ENCODE peak calls at places on chromosomes 1 and 21, in six cellular contexts. M, E, O, A, U and L are unnamed samples.

GRCh38 chr1:47491341-47491753 is 53.5 kb downstream of the FOXD2 start:
- DNase-seq in M (no peak), E (no peak), O (no peak), A (no peak), U (no peak), L (no peak)

GRCh38 chr1:89466307-89466925 is 58.2 kb upstream of the LRRC8B start:
- DNase-seq in M (no peak), E (no peak), O (no peak), A (no peak), U (no peak), L (no peak)

GRCh38 chr1:177471244-177471643 is 300.5 kb downstream of the BRINP2 start:
- DNase-seq in M (no peak), E (no peak), O (no peak), A (no peak), U (peak; percentile 48), L (no peak)

GRCh38 chr1:208242829-208243521 is 1.2 kb downstream of the PLXNA2 start:
- DNase-seq in M (no peak), E (no peak), O (peak; percentile 43), A (no peak), U (peak; percentile 48), L (peak; percentile 45)

GRCh38 chr1:66535853-66536252 is 1.9 kb downstream of the SGIP1 start:
- DNase-seq in M (no peak), E (no peak), O (no peak), A (no peak), U (no peak), L (no peak)

GRCh38 chr1:109762821-109763645 is 690 bp downstream of the EPS8L3 start:
- DNase-seq in M (peak; percentile 46), E (no peak), O (no peak), A (peak; percentile 31), U (peak; percentile 73), L (no peak)

GRCh38 chr21:17726047-17726446 is 93.1 kb downstream of the C21orf91 start:
- DNase-seq in M (no peak), E (no peak), O (no peak), A (no peak), U (no peak), L (no peak)

GRCh38 chr21:18677632-18678031 is 274.0 kb upstream of the TMPRSS15 start:
- DNase-seq in M (no peak), E (no peak), O (no peak), A (no peak), U (no peak), L (no peak)

GRCh38 chr1:54077359-54077758 is 24.0 kb downstream of the TCEANC2 start:
- DNase-seq in M (no peak), E (no peak), O (no peak), A (no peak), U (no peak), L (no peak)

GRCh38 chr1:11456970-11457369 is 22.0 kb upstream of the DISP3 start:
- DNase-seq in M (no peak), E (no peak), O (no peak), A (no peak), U (no peak), L (no peak)

GRCh38 chr1:1283821-1284220 is 3.6 kb downstream of the SCNN1D start:
- DNase-seq in M (no peak), E (no peak), O (no peak), A (no peak), U (no peak), L (no peak)

GRCh38 chr1:89603651-89604413 is 29.1 kb upstream of the LRRC8C start:
- DNase-seq in M (peak; percentile 14), E (no peak), O (no peak), A (no peak), U (peak; percentile 69), L (no peak)

GRCh38 chr1:1199961-1200875 is 6.2 kb downstream of the TNFRSF18 start:
- DNase-seq in M (no peak), E (no peak), O (no peak), A (no peak), U (no peak), L (peak; percentile 10)

GRCh38 chr1:162316187-162316586 is 60.5 kb downstream of the SPATA46 start:
- DNase-seq in M (no peak), E (no peak), O (no peak), A (no peak), U (no peak), L (no peak)
- TF ChIP-seq CTCF in M (no peak), E (no peak), O (no peak), A (no peak), U (no peak), L (no peak)

GRCh38 chr21:32687946-32688345 is 39.9 kb downstream of the SYNJ1 start:
- DNase-seq in M (no peak), E (no peak), O (no peak), A (no peak), U (no peak), L (no peak)
- TF ChIP-seq CTCF in M (no peak), E (no peak), O (no peak), A (no peak), U (no peak), L (no peak)

DNA sequence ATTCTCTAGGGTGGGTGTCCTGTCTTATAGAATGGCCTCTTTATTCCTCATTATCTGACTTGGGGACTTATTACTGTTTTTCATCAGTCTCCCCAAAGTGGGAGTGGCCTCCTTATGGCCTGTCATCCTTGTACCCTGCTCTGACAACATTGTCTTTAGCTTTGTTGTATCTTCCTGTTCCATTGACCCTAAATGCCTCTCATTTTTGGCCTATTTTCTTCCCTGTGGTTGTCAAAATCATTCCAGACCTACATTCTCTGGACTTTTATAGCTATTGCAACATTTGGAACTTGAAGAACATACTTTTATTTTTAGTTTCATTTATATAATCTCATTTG is 9.7 kb downstream of the SFT2D2 start:
- DNase-seq in M (no peak), E (no peak), O (no peak), A (no peak), U (peak; percentile 28), L (no peak)
- TF ChIP-seq CTCF in M (no peak), E (no peak), O (no peak), A (no peak), U (no peak), L (peak; percentile 2)

DNA sequence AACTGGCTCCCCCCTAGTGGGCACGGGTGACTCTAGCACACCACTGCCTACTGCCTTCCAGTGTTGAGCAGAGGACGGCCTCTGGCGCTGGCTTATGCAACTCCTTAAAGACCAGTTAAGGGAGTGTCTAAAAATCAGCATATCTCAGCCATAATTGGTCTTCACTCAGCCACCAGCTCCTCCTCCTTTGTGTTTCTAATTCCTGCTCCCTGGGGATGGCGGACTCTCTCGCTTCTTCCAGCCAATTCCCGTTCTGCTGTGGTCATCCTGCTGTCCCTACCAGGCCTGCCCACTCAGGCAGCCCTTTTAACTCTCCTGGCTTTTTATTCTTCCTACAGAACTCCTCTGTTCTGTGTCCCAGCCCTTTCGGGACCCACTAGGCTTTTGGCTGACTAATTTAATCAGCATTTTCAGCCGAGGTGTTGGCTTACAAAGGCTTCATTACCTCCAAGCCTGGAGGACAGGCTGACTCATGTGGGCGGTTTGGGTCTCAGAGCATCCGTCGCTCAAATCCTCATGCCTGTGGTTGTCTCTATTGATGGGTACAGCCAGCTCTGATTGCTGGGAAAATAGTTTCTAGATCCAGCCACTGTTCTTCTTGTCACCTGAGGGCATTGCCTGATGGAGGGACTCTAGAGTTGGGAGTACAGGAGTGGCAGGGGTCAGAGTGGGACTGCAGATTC is 332.5 kb downstream of the CAMTA1 start:
- DNase-seq in M (peak; percentile 86), E (no peak), O (no peak), A (peak; percentile 22), U (peak; percentile 98), L (peak; percentile 38)
- TF ChIP-seq CTCF in M (peak; percentile 54), E (no peak), O (peak; percentile 35), A (no peak), U (peak; percentile 46), L (no peak)

GRCh38 chr1:27322569-27323116 is 680 bp downstream of the TMEM222 start:
- DNase-seq in M (no peak), E (no peak), O (no peak), A (no peak), U (no peak), L (no peak)

GRCh38 chr1:27318596-27318995 is 3.4 kb upstream of the TMEM222 start:
- DNase-seq in M (no peak), E (no peak), O (no peak), A (no peak), U (peak; percentile 22), L (no peak)

GRCh38 chr1:27318137-27318536 is 3.8 kb upstream of the TMEM222 start:
- DNase-seq in M (no peak), E (no peak), O (no peak), A (no peak), U (no peak), L (no peak)

GRCh38 chr1:27325286-27325685 is 3.3 kb downstream of the TMEM222 start:
- DNase-seq in M (no peak), E (no peak), O (no peak), A (no peak), U (no peak), L (no peak)

GRCh38 chr1:27321813-27322568 is at the start of gene TMEM222:
- DNase-seq in M (peak; percentile 75), E (peak; percentile 96), O (peak; percentile 97), A (peak; percentile 97), U (peak; percentile 97), L (peak; percentile 98)
- TF ChIP-seq CTCF in M (peak; percentile 7), E (no peak), O (no peak), A (peak; percentile 43), U (no peak), L (no peak)